ENCODE peak calls at places on chromosomes 11 and 22, in seven cellular contexts. G is CD8-positive, alpha-beta memory T cell; J is mesendoderm; T is left lung; N is body of pancreas; O is GM23248; P is tibial nerve. C is an unnamed sample.
A peak's percentile ranks its signal among the peaks of the same experiment; 100 is the strongest.

GRCh38 chr11:1732421-1733008 is 17.9 kb downstream of the IFITM10 start:
- DNase-seq in G (no peak), J (no peak), T (peak; percentile 69), N (no peak), O (peak; percentile 18), P (no peak), C (no peak)

GRCh38 chr11:19628018-19628417 is 84.6 kb upstream of the NAV2 start:
- DNase-seq in G (no peak), J (no peak), T (no peak), N (peak; percentile 30), O (peak; percentile 98), P (peak; percentile 75), C (no peak)

GRCh38 chr11:32079511-32079910 is 11.4 kb upstream of the RCN1 start:
- DNase-seq in G (no peak), J (no peak), T (no peak), N (no peak), O (no peak), P (no peak), C (no peak)

GRCh38 chr11:47786373-47786772 is 19.2 kb upstream of the FNBP4 start:
- DNase-seq in G (no peak), J (no peak), T (no peak), N (no peak), O (peak; percentile 68), P (no peak), C (no peak)

GRCh38 chr11:15286465-15286864 is 171.7 kb downstream of the INSC start:
- DNase-seq in G (no peak), J (no peak), T (no peak), N (no peak), O (peak; percentile 22), P (no peak), C (no peak)

GRCh38 chr11:70456921-70457532 is 58.7 kb downstream of the CTTN start:
- DNase-seq in G (no peak), J (no peak), T (no peak), N (no peak), O (peak; percentile 83), P (no peak), C (no peak)

GRCh38 chr22:44192098-44192810 is 11.5 kb downstream of the PARVG start:
- DNase-seq in G (peak; percentile 45), J (peak; percentile 46), T (no peak), N (no peak), O (peak; percentile 43), P (no peak), C (peak; percentile 72)

GRCh38 chr11:82869657-82870056 is 30.6 kb downstream of the PRCP start:
- DNase-seq in G (no peak), J (no peak), T (no peak), N (no peak), O (no peak), P (peak; percentile 34), C (no peak)

GRCh38 chr11:130278151-130278550 is 36.6 kb downstream of the ZBTB44 start:
- DNase-seq in G (no peak), J (no peak), T (no peak), N (no peak), O (no peak), P (no peak), C (no peak)

GRCh38 chr11:34340653-34341052 is 17.2 kb downstream of the ABTB2 start:
- DNase-seq in G (no peak), J (no peak), T (no peak), N (no peak), O (no peak), P (no peak), C (no peak)

GRCh38 chr22:46293591-46294260 is 2.9 kb upstream of the GTSE1 start:
- DNase-seq in G (no peak), J (no peak), T (no peak), N (no peak), O (peak; percentile 83), P (peak; percentile 52), C (peak; percentile 55)

GRCh38 chr22:23969071-23969470 is 2.4 kb downstream of the DDTL start:
- DNase-seq in G (no peak), J (no peak), T (no peak), N (no peak), O (no peak), P (no peak), C (no peak)

GRCh38 chr11:134509381-134510068 is 97.5 kb upstream of the B3GAT1 start:
- DNase-seq in G (no peak), J (no peak), T (peak; percentile 68), N (peak; percentile 6), O (no peak), P (no peak), C (peak; percentile 32)

GRCh38 chr11:76978818-76979217 is 55.4 kb upstream of the B3GNT6 start:
- DNase-seq in G (no peak), J (no peak), T (no peak), N (no peak), O (no peak), P (no peak), C (no peak)

GRCh38 chr11:116694017-116694725 is 78.6 kb downstream of the BUD13 start:
- DNase-seq in G (no peak), J (no peak), T (no peak), N (no peak), O (no peak), P (no peak), C (no peak)

GRCh38 chr11:64629103-64629502 is 38.1 kb downstream of the SLC22A12 start:
- DNase-seq in G (no peak), J (no peak), T (no peak), N (no peak), O (no peak), P (no peak), C (no peak)

GRCh38 chr22:40951795-40952602 is 821 bp downstream of the RBX1 start:
- DNase-seq in G (no peak), J (no peak), T (no peak), N (no peak), O (peak; percentile 56), P (no peak), C (no peak)

GRCh38 chr22:40954095-40954494 is 2.9 kb downstream of the RBX1 start:
- DNase-seq in G (no peak), J (no peak), T (no peak), N (no peak), O (no peak), P (no peak), C (no peak)

GRCh38 chr22:40955516-40955915 is 4.3 kb downstream of the RBX1 start:
- DNase-seq in G (no peak), J (no peak), T (no peak), N (no peak), O (peak; percentile 81), P (no peak), C (no peak)

GRCh38 chr22:40950888-40951794 is at the start of gene RBX1:
- DNase-seq in G (peak; percentile 98), J (peak; percentile 99), T (peak; percentile 100), N (peak; percentile 98), O (peak; percentile 100), P (peak; percentile 99), C (peak; percentile 98)

DNA sequence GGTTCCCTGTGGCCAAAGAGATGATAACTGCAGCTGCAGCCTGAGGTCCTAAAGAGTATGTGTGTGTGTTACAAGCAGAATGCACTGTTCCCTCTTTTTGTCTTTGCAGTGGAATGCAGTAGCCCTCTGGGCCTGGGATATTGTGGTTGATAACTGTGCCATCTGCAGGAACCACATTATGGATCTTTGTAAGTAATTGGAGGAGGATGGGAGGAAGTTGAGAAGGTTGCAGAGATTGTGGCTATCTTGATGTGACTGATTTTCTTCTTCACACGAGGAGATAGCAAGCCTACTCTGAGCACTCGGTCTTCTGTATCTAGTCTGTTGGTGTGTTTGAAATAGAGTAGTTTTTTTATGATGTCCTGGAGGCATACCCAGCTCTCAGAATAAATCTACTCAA is 2.3 kb downstream of the RBX1 start:
- DNase-seq in G (no peak), J (peak; percentile 61), T (no peak), N (no peak), O (no peak), P (no peak), C (no peak)
- H3K4me3 ChIP-seq in G (no peak overlapping the region), J (no peak overlapping the region), T (peak overlapping the region; percentile 84), N (no peak overlapping the region), O (peak overlapping the region; percentile 77), P (no peak overlapping the region), C (no peak overlapping the region)

GRCh38 chr11:14262271-14262846 is 96.6 kb downstream of the RRAS2 start:
- DNase-seq in G (no peak), J (no peak), T (no peak), N (no peak), O (peak; percentile 59), P (no peak), C (no peak)
- H3K27me3 ChIP-seq in G (no peaks in the 10 kb centered on the region), J (no peaks in the 10 kb centered on the region), T (peaks cover 22% of the 10 kb centered on the region), N (no peaks in the 10 kb centered on the region), O (no peaks in the 10 kb centered on the region), P (no peaks in the 10 kb centered on the region), C (peaks cover 3% of the 10 kb centered on the region)

DNA sequence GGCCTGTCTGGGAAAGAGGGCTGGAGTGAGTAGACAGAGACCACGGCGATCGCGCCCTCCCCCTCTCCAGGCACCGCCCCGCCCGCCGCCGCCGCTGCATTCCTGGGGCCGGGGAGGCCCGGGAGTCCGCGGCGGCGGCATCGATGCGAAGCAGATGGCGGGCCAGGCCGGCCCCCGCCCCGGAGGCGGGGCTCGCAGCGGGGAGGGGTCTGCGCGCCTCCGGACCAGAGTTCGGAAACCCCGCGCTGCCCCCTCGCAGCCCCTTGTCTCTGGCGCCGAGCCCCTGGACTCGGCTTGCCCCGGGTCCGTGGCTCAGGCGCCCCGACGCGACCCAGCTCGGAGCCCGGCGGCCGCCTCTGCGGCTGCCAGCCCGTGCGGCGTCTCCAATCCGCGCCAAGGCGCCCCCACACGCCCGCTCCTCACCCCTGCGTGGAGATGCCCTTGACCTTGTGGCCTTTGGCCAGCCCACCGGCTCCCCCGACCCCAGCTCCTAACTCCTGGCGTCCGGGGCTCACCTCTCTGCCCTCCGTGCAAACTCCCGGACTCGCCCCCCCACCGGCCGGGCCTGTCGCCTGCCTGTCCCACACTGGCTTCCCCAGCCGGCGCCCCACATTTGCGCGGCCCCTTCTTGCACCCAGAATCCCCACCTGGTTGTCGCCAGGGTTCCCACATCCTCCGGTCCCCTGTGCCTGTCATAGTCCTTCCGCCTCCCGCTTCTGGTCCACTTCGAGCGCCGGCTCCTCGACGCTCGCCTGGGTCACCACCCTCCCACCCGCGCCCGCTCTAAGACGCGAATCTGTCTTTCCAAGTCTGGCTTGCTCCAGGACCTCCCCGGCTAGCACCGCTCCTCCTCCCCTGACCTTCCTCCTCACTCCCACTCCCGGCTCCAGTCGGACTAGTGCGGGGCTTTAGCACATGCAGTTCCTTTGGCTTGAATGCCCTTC is 1.0 kb downstream of the SCARF2 start:
- DNase-seq in G (no peak), J (peak; percentile 54), T (no peak), N (no peak), O (peak; percentile 79), P (no peak), C (peak; percentile 50)
- H3K4me3 ChIP-seq in G (peak overlapping the region; percentile 27), J (peak overlapping the region; percentile 94), T (peak overlapping the region; percentile 48), N (no peak overlapping the region), O (peak overlapping the region; percentile 95), P (peak overlapping the region; percentile 56), C (peak overlapping the region; percentile 68)

DNA sequence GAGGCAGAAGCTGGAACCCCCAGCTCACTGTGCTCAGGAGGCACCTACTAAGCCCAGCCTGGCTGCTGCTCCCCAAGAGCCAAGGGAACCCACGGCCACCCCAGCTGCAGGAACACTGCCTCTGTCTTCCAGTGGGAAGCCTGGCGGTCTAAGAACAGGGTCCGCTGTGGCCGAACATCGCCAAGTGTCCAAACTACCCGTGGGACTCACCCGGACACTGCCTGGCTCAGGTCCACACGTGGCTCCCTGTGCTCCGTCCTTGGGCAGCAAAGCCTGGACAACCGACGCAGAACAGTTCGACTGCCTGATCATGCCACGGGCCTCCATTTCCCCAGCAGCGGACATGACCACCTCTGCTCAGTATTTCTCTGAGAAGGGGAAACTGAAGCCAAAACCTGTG is 747.0 kb downstream of the BRD1 start:
- DNase-seq in G (no peak), J (no peak), T (no peak), N (no peak), O (no peak), P (no peak), C (no peak)
- H3K27me3 ChIP-seq in G (no peaks in the 10 kb centered on the region), J (no peaks in the 10 kb centered on the region), T (peaks cover 21% of the 10 kb centered on the region), N (no peaks in the 10 kb centered on the region), O (no peaks in the 10 kb centered on the region), P (no peaks in the 10 kb centered on the region), C (peaks cover 5% of the 10 kb centered on the region)